ENCODE peak calls at places on chromosome 1, in five cellular contexts. C, D, T, E and O are unnamed samples.

GRCh38 chr1:214551052-214551435 is 358 bp downstream of the PTPN14 start:
- DNase-seq in C (no peak), D (peak), T (no peak), E (no peak), O (peak)

GRCh38 chr1:183022202-183023145 is 746 bp upstream of the LAMC1 start:
- DNase-seq in C (no peak), D (peak), T (peak), E (peak), O (peak)

GRCh38 chr1:183011859-183012258 is 11.4 kb upstream of the LAMC1 start:
- DNase-seq in C (no peak), D (no peak), T (no peak), E (no peak), O (no peak)

GRCh38 chr1:203122159-203122558 is 5.4 kb upstream of the ADORA1 start:
- DNase-seq in C (no peak), D (no peak), T (no peak), E (no peak), O (no peak)

GRCh38 chr1:29824025-29824424 is 587.7 kb downstream of the PTPRU start:
- DNase-seq in C (no peak), D (no peak), T (no peak), E (no peak), O (no peak)

GRCh38 chr1:234827181-234827580 is 217.2 kb upstream of the IRF2BP2 start:
- DNase-seq in C (no peak), D (no peak), T (no peak), E (no peak), O (no peak)

GRCh38 chr1:197451424-197451823 is 183.4 kb downstream of the CRB1 start:
- DNase-seq in C (no peak), D (no peak), T (no peak), E (no peak), O (no peak)

GRCh38 chr1:89942825-89943658 is 51.9 kb upstream of the ZNF326 start:
- DNase-seq in C (no peak), D (no peak), T (peak), E (peak), O (no peak)

GRCh38 chr1:116574581-116575291 is 3.9 kb upstream of the CD58 start:
- DNase-seq in C (no peak), D (peak), T (peak), E (peak), O (peak)

GRCh38 chr1:164610528-164611222 is 51.7 kb downstream of the PBX1 start:
- DNase-seq in C (no peak), D (no peak), T (no peak), E (no peak), O (no peak)